ENCODE peak calls at places on chromosomes 4 and X, in eight cellular contexts. G is tibial artery, H is GM10248, N is heart right ventricle, Z is bronchial epithelial cell, R is endothelial cell, D is hepatocyte, S is AG09309. C is an unnamed sample.

GRCh38 chr4:188903995-188904394 is 764.8 kb downstream of the TRIML1 start:
- DNase-seq in G (no peak), H (no peak), N (no peak), Z (no peak), R (no peak), D (no peak), S (no peak), C (no peak)

GRCh38 chr4:99624141-99624719 is 33.4 kb downstream of the C4orf54 start:
- DNase-seq in G (no peak), H (no peak), N (no peak), Z (no peak), R (no peak), D (no peak), S (no peak), C (no peak)

GRCh38 chr4:26325191-26325590 is 4.4 kb downstream of the RBPJ start:
- DNase-seq in G (no peak), H (no peak), N (no peak), Z (peak), R (no peak), D (peak), S (no peak), C (no peak)

GRCh38 chr4:34046580-34046979 is 2197.7 kb downstream of the ARAP2 start:
- DNase-seq in G (no peak), H (no peak), N (no peak), Z (peak), R (no peak), D (peak), S (peak), C (no peak)

GRCh38 chrX:94744786-94745185 is 1070.8 kb downstream of the FAM133A start:
- DNase-seq in G (no peak), H (no peak), N (no peak), Z (no peak), R (no peak), D (no peak), S (no peak), C (no peak)

GRCh38 chr4:187789078-187789477 is 206.5 kb upstream of the ZFP42 start:
- DNase-seq in G (no peak), H (no peak), N (no peak), Z (no peak), R (no peak), D (no peak), S (no peak), C (no peak)

GRCh38 chr4:41179086-41179374 is 35.3 kb downstream of the APBB2 start:
- DNase-seq in G (no peak), H (no peak), N (no peak), Z (no peak), R (no peak), D (no peak), S (no peak), C (no peak)

GRCh38 chr4:79650794-79651431 is 242.9 kb upstream of the GK2 start:
- DNase-seq in G (no peak), H (no peak), N (no peak), Z (peak), R (no peak), D (no peak), S (peak), C (no peak)

GRCh38 chr4:30769093-30769492 is 48.9 kb downstream of the PCDH7 start:
- DNase-seq in G (no peak), H (no peak), N (no peak), Z (no peak), R (peak), D (no peak), S (no peak), C (no peak)

GRCh38 chr4:84971319-84971932 is 4.9 kb upstream of the WDFY3 start:
- DNase-seq in G (no peak), H (peak), N (no peak), Z (peak), R (no peak), D (peak), S (peak), C (no peak)

GRCh38 chr4:142778430-142778829 is 67.7 kb downstream of the INPP4B start:
- DNase-seq in G (no peak), H (no peak), N (no peak), Z (peak), R (no peak), D (no peak), S (peak), C (no peak)

GRCh38 chr4:901192-901910 is 30.8 kb downstream of the GAK start:
- DNase-seq in G (no peak), H (no peak), N (no peak), Z (no peak), R (no peak), D (no peak), S (no peak), C (peak)

GRCh38 chr4:177879851-177880250 is 437.6 kb upstream of the AGA start:
- DNase-seq in G (no peak), H (no peak), N (no peak), Z (no peak), R (no peak), D (no peak), S (no peak), C (no peak)

GRCh38 chrX:8201896-8202331 is 30.8 kb upstream of the VCX2 start:
- DNase-seq in G (no peak), H (no peak), N (peak), Z (no peak), R (no peak), D (peak), S (no peak), C (no peak)

GRCh38 chrX:13167444-13168207 is 123.2 kb upstream of the FAM9C start:
- DNase-seq in G (peak), H (no peak), N (peak), Z (peak), R (no peak), D (peak), S (peak), C (no peak)

GRCh38 chrX:118730500-118731247 is 3.3 kb downstream of the IL13RA1 start:
- DNase-seq in G (no peak), H (no peak), N (no peak), Z (peak), R (no peak), D (no peak), S (peak), C (no peak)

GRCh38 chr4:101114936-101115372 is 232.4 kb downstream of the PPP3CA start:
- DNase-seq in G (no peak), H (no peak), N (no peak), Z (peak), R (no peak), D (peak), S (no peak), C (no peak)

DNA sequence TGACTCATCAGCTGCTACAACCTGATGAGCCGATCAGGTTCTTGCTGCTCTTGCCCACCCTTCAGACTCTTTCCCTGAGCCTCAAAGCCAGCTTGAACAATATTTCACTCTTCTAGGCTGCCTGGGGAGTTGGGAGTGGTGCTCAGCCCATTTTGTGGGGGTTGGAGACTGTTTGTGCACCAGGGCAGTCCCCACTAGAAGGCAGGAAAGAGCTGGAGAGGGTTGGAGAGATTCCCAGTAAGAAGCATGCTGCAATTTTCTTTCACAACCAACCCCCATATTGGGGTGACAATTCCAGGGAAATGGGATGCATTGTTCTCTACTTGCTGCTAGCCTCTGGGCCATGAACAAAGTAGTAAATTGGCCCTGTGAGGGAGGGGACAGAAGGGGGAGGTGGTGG is 44.1 kb downstream of the SLC16A2 start:
- DNase-seq in G (no peak), H (no peak), N (no peak), Z (no peak), R (no peak), D (no peak), S (no peak), C (no peak)
- TF ChIP-seq CTCF in G (no peak), H (no peak), N (no peak), Z (no peak), R (no peak), D (no peak), S (peak), C (no peak)

DNA sequence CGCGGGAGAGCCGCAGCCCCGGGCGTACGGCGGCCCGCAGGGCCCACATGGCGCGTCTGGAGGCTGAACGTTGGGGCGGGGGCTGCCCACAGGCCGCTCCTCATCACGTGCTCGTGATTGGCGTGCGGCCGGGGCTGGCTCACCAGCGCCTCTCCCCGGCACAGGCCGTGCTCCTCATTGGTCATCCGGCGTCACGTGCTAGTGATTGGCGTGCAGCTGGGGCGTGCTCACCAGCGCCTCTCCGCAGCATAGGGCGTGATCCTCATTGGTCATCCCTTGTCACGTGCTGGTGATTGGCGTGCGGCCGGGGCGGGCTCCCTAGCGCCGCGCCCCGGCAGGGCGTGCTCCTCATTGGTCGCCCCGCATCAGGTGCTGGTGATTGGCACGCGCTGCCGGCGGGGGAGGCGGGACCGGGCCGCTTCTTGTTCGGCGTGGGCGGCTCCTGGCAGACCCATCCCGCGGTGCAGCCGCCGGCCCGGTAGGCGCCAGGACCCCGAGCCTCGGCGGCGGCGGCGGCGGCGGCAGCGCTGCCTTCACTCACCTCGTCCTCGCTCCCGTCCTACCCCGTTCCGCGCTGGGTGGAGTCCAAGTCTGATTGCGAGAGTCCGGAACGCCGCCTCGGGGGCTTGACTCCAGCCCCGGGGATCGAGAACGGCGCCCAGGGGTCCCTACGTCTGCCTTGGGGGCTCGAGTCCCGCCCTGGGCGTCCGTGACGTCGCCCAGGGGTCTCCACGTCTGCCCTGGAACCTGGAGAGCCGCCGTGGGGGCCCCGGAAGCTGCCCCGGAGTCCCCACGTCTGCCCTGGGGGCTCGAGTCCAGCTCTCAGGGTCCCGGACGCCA is at the start of gene GTPBP6:
- DNase-seq in G (peak), H (peak), N (peak), Z (peak), R (peak), D (peak), S (peak), C (peak)
- TF ChIP-seq CTCF in G (no peak), H (peak), N (peak), Z (peak), R (no peak), D (peak), S (no peak), C (no peak)

GRCh38 chrX:132390817-132391216 is 98.0 kb downstream of the MBNL3 start:
- DNase-seq in G (no peak), H (no peak), N (no peak), Z (no peak), R (no peak), D (no peak), S (no peak), C (no peak)
- TF ChIP-seq CTCF in G (no peak), H (no peak), N (no peak), Z (no peak), R (no peak), D (no peak), S (no peak), C (no peak)

DNA sequence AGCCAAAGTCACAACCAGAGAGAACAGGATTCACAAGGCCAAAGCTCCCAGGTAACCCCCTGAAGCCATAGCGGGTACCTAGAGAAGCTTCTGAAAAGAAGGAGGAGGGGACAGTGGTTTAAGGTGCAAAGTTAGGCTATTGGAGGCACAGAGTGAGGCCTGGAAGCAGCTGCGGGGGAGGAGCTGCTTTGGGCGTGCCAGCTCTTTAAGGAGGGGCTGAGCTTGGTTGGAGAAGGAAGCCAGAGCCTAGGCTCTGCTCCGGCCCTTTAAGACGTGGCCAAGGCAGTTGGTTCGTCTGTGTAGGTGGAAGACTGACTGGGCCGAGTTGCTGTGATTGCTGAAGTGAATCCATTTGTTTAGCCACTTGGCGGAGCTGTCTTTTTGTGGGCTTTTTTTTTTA is 1.5 kb downstream of the KLF8 start:
- DNase-seq in G (peak), H (peak), N (peak), Z (peak), R (peak), D (peak), S (no peak), C (peak)
- TF ChIP-seq CTCF in G (no peak), H (no peak), N (peak), Z (no peak), R (no peak), D (no peak), S (no peak), C (no peak)

GRCh38 chrX:86171366-86171765 is 23.1 kb downstream of the DACH2 start:
- DNase-seq in G (no peak), H (no peak), N (no peak), Z (peak), R (peak), D (peak), S (peak), C (no peak)
- TF ChIP-seq CTCF in G (no peak), H (no peak), N (no peak), Z (peak), R (peak), D (peak), S (peak), C (no peak)

DNA sequence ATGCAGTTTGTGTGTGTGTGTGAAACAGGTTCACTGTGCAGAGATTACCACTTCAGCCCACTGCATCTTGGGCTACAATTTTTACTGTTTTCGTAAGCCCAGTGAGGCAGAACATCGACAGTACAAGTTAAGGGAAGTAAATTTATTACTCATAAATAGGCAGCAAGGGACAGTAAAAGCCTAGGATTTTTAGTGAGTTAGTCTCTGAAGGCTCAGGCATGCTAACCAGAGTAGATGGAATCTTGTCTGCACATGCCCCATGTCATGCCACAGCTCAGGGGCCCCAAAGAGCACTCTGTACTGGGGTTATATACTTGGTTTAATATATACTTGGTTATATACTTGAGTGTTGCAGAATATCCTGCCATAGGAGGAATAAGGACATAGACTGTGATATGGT is 825.7 kb downstream of the TECRL start:
- DNase-seq in G (no peak), H (no peak), N (no peak), Z (no peak), R (no peak), D (no peak), S (no peak), C (no peak)
- TF ChIP-seq CTCF in G (no peak), H (no peak), N (no peak), Z (no peak), R (no peak), D (no peak), S (no peak), C (no peak)

DNA sequence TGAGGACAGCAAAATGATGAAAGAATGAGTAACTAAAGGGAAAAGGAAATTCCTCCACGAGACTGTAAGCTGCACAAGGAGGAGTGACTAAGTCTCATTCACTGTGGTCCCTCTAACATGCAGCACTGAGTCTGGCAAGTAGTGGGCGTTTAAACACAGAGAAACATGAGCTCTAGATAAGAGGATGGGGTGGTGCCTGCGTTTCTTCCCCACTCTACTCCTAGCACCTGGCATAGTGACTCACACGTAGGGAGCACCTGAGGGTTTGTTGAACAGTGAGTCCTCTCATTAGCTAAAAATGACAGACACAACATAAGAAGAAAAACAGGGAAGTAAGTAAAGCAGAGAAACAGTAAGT is 105.8 kb upstream of the CBR4 start:
- DNase-seq in G (no peak), H (no peak), N (no peak), Z (peak), R (no peak), D (peak), S (peak), C (no peak)
- TF ChIP-seq CTCF in G (no peak), H (no peak), N (no peak), Z (peak), R (no peak), D (peak), S (peak), C (peak)

GRCh38 chr4:154583230-154583629 is 7.3 kb downstream of the FGA start:
- DNase-seq in G (no peak), H (no peak), N (no peak), Z (no peak), R (no peak), D (no peak), S (no peak), C (no peak)

GRCh38 chr4:154584259-154584658 is 6.3 kb downstream of the FGA start:
- DNase-seq in G (no peak), H (no peak), N (no peak), Z (no peak), R (no peak), D (no peak), S (no peak), C (no peak)

GRCh38 chr4:154585369-154586018 is 5.0 kb downstream of the FGA start:
- DNase-seq in G (no peak), H (no peak), N (no peak), Z (no peak), R (no peak), D (no peak), S (no peak), C (no peak)

GRCh38 chr4:154583677-154584076 is 6.9 kb downstream of the FGA start:
- DNase-seq in G (no peak), H (no peak), N (no peak), Z (no peak), R (no peak), D (no peak), S (no peak), C (no peak)

GRCh38 chr4:154582723-154583122 is 7.8 kb downstream of the FGA start:
- DNase-seq in G (no peak), H (no peak), N (no peak), Z (no peak), R (no peak), D (no peak), S (no peak), C (no peak)
- TF ChIP-seq CTCF in G (no peak), H (no peak), N (no peak), Z (no peak), R (no peak), D (no peak), S (no peak), C (no peak)

DNA sequence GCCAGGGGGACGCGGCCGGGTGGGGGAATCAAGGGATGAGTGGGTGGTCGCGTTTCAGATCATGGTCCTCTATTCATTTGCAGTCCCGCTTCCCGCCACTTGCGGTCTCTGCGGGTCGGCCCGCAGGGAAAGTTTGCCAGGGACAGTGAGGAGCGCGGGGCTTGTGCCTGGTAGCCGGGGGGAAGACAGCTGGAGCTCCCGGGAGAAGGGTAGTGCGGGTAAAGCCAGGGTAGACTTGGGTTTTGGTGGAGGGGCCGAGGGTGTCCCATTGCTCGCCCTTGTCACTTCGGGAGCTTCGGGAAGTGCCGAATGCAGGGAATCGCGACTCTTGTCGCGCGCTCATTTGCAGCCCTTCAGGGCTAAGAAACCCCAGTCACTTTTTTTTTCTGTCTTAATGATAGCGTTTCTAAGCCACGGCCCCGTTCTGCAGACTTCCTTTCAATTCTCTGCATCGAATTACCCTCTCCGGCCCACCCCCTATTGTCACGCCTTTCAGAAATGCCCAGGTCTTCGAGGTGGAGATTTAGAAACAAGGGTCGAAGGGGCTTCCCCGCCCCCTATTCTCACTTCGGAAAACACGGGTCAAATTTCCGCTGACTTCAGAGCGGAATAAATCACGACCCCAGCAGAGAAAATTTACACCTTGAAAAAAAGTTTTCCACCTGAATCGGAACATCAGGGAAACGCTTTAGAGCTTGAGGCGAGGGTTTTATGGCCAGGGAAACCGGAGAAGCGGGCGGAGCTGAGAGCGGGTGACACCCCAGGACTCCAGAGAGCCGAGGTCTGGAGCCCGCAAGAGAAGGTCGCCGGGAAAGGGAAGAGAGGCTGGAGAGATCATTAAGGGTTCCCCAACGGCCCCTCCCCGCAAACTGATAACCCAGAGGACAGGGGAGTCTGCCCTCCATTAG is 1.4 kb downstream of the SHISA3 start:
- DNase-seq in G (no peak), H (no peak), N (no peak), Z (no peak), R (no peak), D (peak), S (no peak), C (peak)
- TF ChIP-seq CTCF in G (no peak), H (no peak), N (no peak), Z (no peak), R (peak), D (peak), S (no peak), C (no peak)

GRCh38 chrX:153726286-153727107 is 1.8 kb downstream of the ABCD1 start:
- DNase-seq in G (peak), H (peak), N (peak), Z (no peak), R (peak), D (peak), S (no peak), C (peak)

GRCh38 chrX:153725832-153726285 is 1.2 kb downstream of the ABCD1 start:
- DNase-seq in G (no peak), H (no peak), N (no peak), Z (no peak), R (no peak), D (no peak), S (no peak), C (peak)

GRCh38 chrX:153727108-153727931 is 2.7 kb downstream of the ABCD1 start:
- DNase-seq in G (peak), H (no peak), N (peak), Z (no peak), R (no peak), D (no peak), S (no peak), C (peak)

GRCh38 chrX:153728951-153729631 is 4.4 kb downstream of the ABCD1 start:
- DNase-seq in G (no peak), H (no peak), N (no peak), Z (no peak), R (no peak), D (no peak), S (no peak), C (peak)

DNA sequence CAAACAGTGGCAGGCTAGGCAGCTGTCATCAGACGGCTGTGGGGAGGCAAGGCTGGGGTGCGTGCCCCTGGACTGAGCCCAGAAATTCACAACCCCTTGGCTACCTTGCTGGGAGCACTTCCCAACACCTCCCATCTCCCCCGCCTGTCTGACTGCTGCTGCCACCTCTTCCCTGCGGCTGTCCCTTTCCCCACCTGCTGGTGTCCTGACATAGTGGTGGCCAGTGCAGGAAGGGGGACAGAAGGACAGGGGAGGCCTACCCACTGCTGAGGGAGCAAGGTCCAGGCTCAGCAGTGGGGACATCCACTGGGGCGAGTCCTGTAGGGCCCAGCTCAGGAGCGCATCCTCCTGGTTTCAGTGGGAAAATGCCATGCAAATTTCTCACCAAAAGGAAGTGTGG is 3.4 kb downstream of the ABCD1 start:
- DNase-seq in G (no peak), H (no peak), N (no peak), Z (no peak), R (no peak), D (no peak), S (no peak), C (peak)
- TF ChIP-seq CTCF in G (no peak), H (no peak), N (no peak), Z (no peak), R (no peak), D (no peak), S (no peak), C (no peak)